ENCODE peak calls at places on chromosomes 6 and 20, in five cellular contexts. J is RWPE1, Y is endodermal cell, T is ovary, B is DMS53. I is an unnamed sample.

GRCh38 chr6:75691012-75691411 is 58.0 kb upstream of the MYO6 start:
- DNase-seq in Y (no peak), B (no peak), T (no peak), J (no peak), I (peak)

GRCh38 chr6:31113861-31114539 is 600 bp upstream of the PSORS1C1 start:
- DNase-seq in B (no peak), Y (peak), T (no peak), J (no peak), I (no peak)

GRCh38 chr6:154653853-154654252 is 79.4 kb upstream of the SCAF8 start:
- DNase-seq in B (peak), J (peak), T (peak), Y (no peak), I (no peak)

GRCh38 chr6:72622094-72622540 is 253 bp downstream of the KCNQ5 start:
- DNase-seq in Y (peak), B (peak), J (peak), T (no peak), I (no peak)

GRCh38 chr6:141290871-141291270 is 841.9 kb upstream of the GJE1 start:
- DNase-seq in J (no peak), T (no peak), Y (no peak), B (peak), I (no peak)

GRCh38 chr6:736657-737446 is 43.9 kb upstream of the EXOC2 start:
- DNase-seq in J (no peak), T (no peak), B (no peak), Y (no peak), I (no peak)

GRCh38 chr6:79446006-79446405 is 91.2 kb downstream of the LCA5 start:
- DNase-seq in Y (no peak), B (no peak), J (no peak), T (no peak), I (no peak)

GRCh38 chr6:126066068-126067048 is 80.0 kb downstream of the TRMT11 start:
- DNase-seq in J (no peak), Y (no peak), T (no peak), B (no peak), I (no peak)

GRCh38 chr6:37691904-37692806 is 5.5 kb downstream of the MDGA1 start:
- DNase-seq in B (peak), Y (peak), T (peak), J (peak), I (peak)

GRCh38 chr6:51626391-51626790 is 461.0 kb downstream of the PKHD1 start:
- DNase-seq in B (no peak), J (no peak), Y (no peak), T (no peak), I (no peak)

GRCh38 chr6:124881898-124882579 is 80.2 kb upstream of the RNF217 start:
- DNase-seq in J (no peak), B (no peak), T (no peak), Y (no peak), I (no peak)

GRCh38 chr6:1561355-1561754 is 48.4 kb upstream of the FOXC1 start:
- DNase-seq in B (no peak), Y (no peak), J (no peak), T (no peak), I (no peak)

GRCh38 chr6:108874470-108875160 is 26.4 kb downstream of the ARMC2 start:
- DNase-seq in T (peak), J (no peak), B (no peak), Y (no peak), I (no peak)

GRCh38 chr20:62763404-62763803 is 32.9 kb upstream of the MRGBP start:
- DNase-seq in J (no peak), Y (no peak), T (no peak), B (no peak), I (no peak)

GRCh38 chr6:140130074-140130473 is 755.6 kb upstream of the CITED2 start:
- DNase-seq in T (no peak), B (no peak), J (no peak), Y (no peak), I (no peak)

GRCh38 chr6:134447423-134447822 is 129.5 kb upstream of the SGK1 start:
- DNase-seq in J (no peak), T (no peak), Y (no peak), B (no peak), I (no peak)

GRCh38 chr6:114108119-114109002 is 137.4 kb upstream of the HDAC2 start:
- DNase-seq in J (peak), Y (peak), B (peak), T (no peak), I (peak)

GRCh38 chr6:134621858-134622257 is 303.9 kb upstream of the SGK1 start:
- DNase-seq in T (no peak), B (no peak), Y (no peak), J (peak), I (no peak)

GRCh38 chr6:13508711-13509705 is 21.6 kb upstream of the GFOD1 start:
- DNase-seq in J (no peak), Y (no peak), B (no peak), T (no peak), I (no peak)

GRCh38 chr20:34817072-34817471 is 8.4 kb downstream of the NCOA6 start:
- DNase-seq in Y (no peak), B (no peak), J (no peak), T (no peak), I (no peak)

GRCh38 chr6:31139599-31139998 is 733 bp upstream of the PSORS1C2 start:
- DNase-seq in B (no peak), J (no peak), T (no peak), Y (peak), I (no peak)

GRCh38 chr6:169738972-169739529 is 12.3 kb downstream of the DYNLT2 start:
- DNase-seq in T (no peak), B (no peak), J (no peak), Y (no peak), I (no peak)

GRCh38 chr20:48350291-48350988 is 477.4 kb downstream of the PREX1 start:
- DNase-seq in J (no peak), T (no peak), B (no peak), Y (peak), I (no peak)

GRCh38 chr20:36070451-36070850 is 84.1 kb upstream of the EPB41L1 start:
- DNase-seq in T (no peak), B (no peak), J (no peak), Y (peak), I (no peak)

GRCh38 chr6:37877373-37878149 is 58.0 kb downstream of the ZFAND3 start:
- DNase-seq in J (no peak), T (no peak), Y (no peak), B (no peak), I (no peak)

GRCh38 chr20:46206025-46206424 is 87.9 kb downstream of the CD40 start:
- DNase-seq in B (peak), J (peak), T (peak), Y (no peak), I (peak)

GRCh38 chr6:1027795-1028569 is 283.9 kb upstream of the FOXQ1 start:
- DNase-seq in T (no peak), B (no peak), J (no peak), Y (peak), I (no peak)

GRCh38 chr6:139764498-139764986 is 390.1 kb upstream of the CITED2 start:
- DNase-seq in B (peak), J (peak), T (peak), Y (peak), I (peak)

GRCh38 chr6:158894192-158894591 is 75.0 kb upstream of the EZR start:
- DNase-seq in T (no peak), B (no peak), Y (peak), J (peak), I (peak)

GRCh38 chr20:63850689-63851547 is 10.4 kb upstream of the ABHD16B start:
- DNase-seq in J (no peak), Y (peak), T (no peak), B (no peak), I (no peak)

GRCh38 chr6:64221776-64222175 is 586.2 kb downstream of the PHF3 start:
- DNase-seq in J (no peak), T (no peak), B (no peak), Y (no peak), I (peak)